ENCODE peak calls at places on chromosomes 5 and 9, in five cellular contexts. L, T, X, C and I are unnamed samples. For H3K27me3, the result is how much of the 10 kb centered on the place peaks cover.

GRCh38 chr5:67578011-67578410 is 381.4 kb upstream of the CD180 start:
- DNase-seq in L (no peak), T (no peak), X (no peak), C (no peak), I (no peak)

GRCh38 chr9:92720807-92721535 is 43.7 kb downstream of the BICD2 start:
- DNase-seq in L (no peak), T (no peak), X (no peak), C (no peak), I (peak)

GRCh38 chr5:120088831-120089230 is 375.3 kb upstream of the PRR16 start:
- DNase-seq in L (no peak), T (no peak), X (peak), C (no peak), I (no peak)

GRCh38 chr9:95157491-95158151 is 159.9 kb downstream of the FANCC start:
- DNase-seq in L (peak), T (no peak), X (peak), C (peak), I (no peak)

GRCh38 chr9:106830527-106831140 is 32.3 kb upstream of the ZNF462 start:
- DNase-seq in L (peak), T (no peak), X (no peak), C (no peak), I (no peak)

GRCh38 chr5:97458851-97459250 is 275.8 kb upstream of the RIOK2 start:
- DNase-seq in L (no peak), T (no peak), X (no peak), C (no peak), I (no peak)

GRCh38 chr9:503331-503730 is 288.7 kb downstream of the DOCK8 start:
- DNase-seq in L (no peak), T (no peak), X (no peak), C (no peak), I (no peak)

GRCh38 chr5:121366515-121366914 is 485.2 kb upstream of the FTMT start:
- DNase-seq in L (peak), T (no peak), X (no peak), C (no peak), I (no peak)

GRCh38 chr5:160165137-160166068 is 46.2 kb upstream of the PWWP2A start:
- DNase-seq in L (peak), T (no peak), X (peak), C (peak), I (peak)

GRCh38 chr9:92770005-92770995 is 5.7 kb upstream of the BICD2 start:
- DNase-seq in L (peak), T (peak), X (no peak), C (no peak), I (peak)

GRCh38 chr9:14935917-14936316 is 25.7 kb upstream of the FREM1 start:
- DNase-seq in L (no peak), T (no peak), X (no peak), C (no peak), I (no peak)

GRCh38 chr9:110033869-110034268 is 174.1 kb downstream of the C9orf152 start:
- DNase-seq in L (no peak), T (no peak), X (no peak), C (no peak), I (no peak)

GRCh38 chr5:61018102-61018501 is 73.1 kb downstream of the NDUFAF2 start:
- DNase-seq in L (no peak), T (no peak), X (no peak), C (no peak), I (no peak)

GRCh38 chr9:95341262-95342011 is 23.9 kb upstream of the FANCC start:
- DNase-seq in L (peak), T (no peak), X (no peak), C (no peak), I (no peak)

GRCh38 chr5:63211413-63212132 is 633.0 kb downstream of the LRRC70 start:
- DNase-seq in L (no peak), T (no peak), X (no peak), C (no peak), I (no peak)

GRCh38 chr9:129351058-129351641 is 173.1 kb upstream of the IER5L start:
- DNase-seq in L (no peak), T (no peak), X (no peak), C (no peak), I (peak)

GRCh38 chr5:113150821-113151220 is 174.2 kb downstream of the DCP2 start:
- DNase-seq in L (no peak), T (no peak), X (peak), C (no peak), I (no peak)

GRCh38 chr5:133259199-133259997 is 207.6 kb downstream of the HSPA4 start:
- DNase-seq in L (no peak), T (peak), X (no peak), C (no peak), I (no peak)

GRCh38 chr9:5531251-5531972 is 21.1 kb downstream of the PDCD1LG2 start:
- DNase-seq in L (no peak), T (peak), X (no peak), C (no peak), I (no peak)

GRCh38 chr5:74187757-74188156 is 452.8 kb downstream of the ENC1 start:
- DNase-seq in L (no peak), T (no peak), X (no peak), C (no peak), I (no peak)

GRCh38 chr5:83450840-83451239 is 20.7 kb upstream of the VCAN start:
- DNase-seq in L (peak), T (no peak), X (no peak), C (no peak), I (no peak)

GRCh38 chr5:176133289-176133870 is 104.8 kb upstream of the SIMC1 start:
- DNase-seq in L (no peak), T (peak), X (no peak), C (no peak), I (no peak)

GRCh38 chr9:95218790-95219189 is 98.7 kb downstream of the FANCC start:
- DNase-seq in L (no peak), T (no peak), X (no peak), C (no peak), I (no peak)

GRCh38 chr9:133828338-133828997 is 90.3 kb upstream of the SARDH start:
- DNase-seq in L (no peak), T (no peak), X (no peak), C (no peak), I (no peak)

GRCh38 chr9:70924905-70925547 is 196.4 kb downstream of the TRPM3 start:
- DNase-seq in L (peak), T (peak), X (peak), C (peak), I (no peak)

GRCh38 chr5:44332360-44332971 is 56.8 kb downstream of the FGF10 start:
- DNase-seq in L (peak), T (peak), X (peak), C (no peak), I (no peak)

GRCh38 chr5:1525624-1525985 is 1.8 kb upstream of the LPCAT1 start:
- DNase-seq in L (no peak), T (no peak), X (no peak), C (no peak), I (peak)

GRCh38 chr5:132254321-132254977 is 3.0 kb upstream of the PDLIM4 start:
- DNase-seq in L (no peak), T (no peak), X (no peak), C (peak), I (peak)

GRCh38 chr9:87868175-87868574 is 14.5 kb upstream of the SPATA31E1 start:
- DNase-seq in L (no peak), T (no peak), X (no peak), C (no peak), I (no peak)

GRCh38 chr9:12085401-12085800 is 607.8 kb upstream of the TYRP1 start:
- DNase-seq in L (no peak), T (no peak), X (no peak), C (no peak), I (no peak)

GRCh38 chr5:145509336-145510150 is 325.6 kb downstream of the PRELID2 start:
- DNase-seq in L (no peak), T (no peak), X (no peak), C (no peak), I (no peak)

GRCh38 chr9:128470560-128470959 is 14.8 kb downstream of the ODF2 start:
- DNase-seq in L (no peak), T (no peak), X (no peak), C (no peak), I (no peak)

GRCh38 chr5:52757991-52758390 is 29.7 kb upstream of the ITGA1 start:
- DNase-seq in L (no peak), T (no peak), X (peak), C (no peak), I (no peak)

GRCh38 chr9:85536076-85536475 is 205.7 kb downstream of the AGTPBP1 start:
- DNase-seq in L (peak), T (no peak), X (peak), C (no peak), I (no peak)

GRCh38 chr9:111427186-111427585 is 57.0 kb downstream of the ECPAS start:
- DNase-seq in L (peak), T (peak), X (no peak), C (no peak), I (no peak)

GRCh38 chr9:17402309-17402708 is 176.6 kb upstream of the SH3GL2 start:
- DNase-seq in L (no peak), T (no peak), X (peak), C (no peak), I (no peak)

GRCh38 chr5:17802256-17802655 is 168.0 kb downstream of the TAF11L14 start:
- DNase-seq in L (no peak), T (no peak), X (peak), C (no peak), I (no peak)

GRCh38 chr9:91192785-91193657 is 168.7 kb downstream of the AUH start:
- DNase-seq in L (peak), T (peak), X (peak), C (peak), I (peak)

GRCh38 chr5:88159591-88159990 is 109.1 kb downstream of the TMEM161B start:
- DNase-seq in L (no peak), T (no peak), X (no peak), C (no peak), I (no peak)

GRCh38 chr9:79911724-79912123 is 340.0 kb downstream of the TLE4 start:
- DNase-seq in L (no peak), T (no peak), X (no peak), C (no peak), I (peak)

GRCh38 chr9:79913867-79914266 is 342.1 kb downstream of the TLE4 start:
- DNase-seq in L (no peak), T (no peak), X (no peak), C (no peak), I (no peak)

GRCh38 chr9:79912641-79913040 is 340.9 kb downstream of the TLE4 start:
- DNase-seq in L (no peak), T (no peak), X (no peak), C (no peak), I (no peak)

DNA sequence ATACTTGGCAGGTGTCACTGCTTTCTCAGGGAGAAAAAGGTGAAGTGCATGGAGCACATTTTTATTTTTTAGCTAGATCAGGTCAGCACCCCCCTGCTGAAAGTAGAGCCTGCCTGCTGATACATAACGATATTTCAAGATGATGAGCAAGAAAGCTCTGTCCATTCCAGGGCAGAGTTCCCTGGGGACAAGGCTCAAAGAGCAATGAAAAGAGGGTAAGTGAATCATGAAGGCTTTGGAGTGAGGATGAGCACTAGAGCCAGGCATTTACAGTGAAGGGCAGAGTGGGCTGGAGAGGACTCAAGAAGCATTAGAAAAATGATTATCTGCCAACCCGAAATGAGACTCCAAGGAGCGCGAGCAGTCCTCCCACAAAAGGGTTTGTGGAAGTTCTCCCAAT is 345.7 kb downstream of the TLE4 start:
- DNase-seq in L (no peak), T (no peak), X (peak), C (no peak), I (no peak)
- H3K27me3 ChIP-seq in L (under half), T (under half), X (under half), C (under half), I (under half)

DNA sequence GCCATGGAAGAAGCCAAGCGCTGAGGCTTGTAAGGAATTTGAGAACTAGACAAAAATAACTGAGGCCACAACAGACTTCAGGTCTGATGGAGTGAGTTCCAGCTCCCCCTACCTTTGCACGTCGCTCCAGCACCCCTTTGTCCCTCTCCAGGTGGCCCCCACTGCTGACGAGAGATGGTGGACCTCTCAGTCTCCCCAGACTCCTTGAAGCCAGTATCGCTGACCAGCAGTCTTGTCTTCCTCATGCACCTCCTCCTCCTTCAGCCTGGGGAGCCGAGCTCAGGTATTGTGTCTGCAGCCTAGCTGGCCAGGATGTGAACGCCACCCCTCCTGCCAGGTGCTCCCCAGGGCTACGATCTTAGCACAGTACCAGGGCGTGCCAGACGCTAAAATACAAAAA is 5.2 kb downstream of the BTNL9 start:
- DNase-seq in L (no peak), T (no peak), X (no peak), C (no peak), I (peak)
- H3K27me3 ChIP-seq in L (under half), T (under half), X (under half), C (under half), I (under half)

GRCh38 chr9:137171149-137172063 is at the start of gene TMEM210:
- DNase-seq in L (no peak), T (no peak), X (no peak), C (no peak), I (no peak)
- H3K27me3 ChIP-seq in L (under half), T (under half), X (half or more), C (half or more), I (under half)

GRCh38 chr5:127498604-127499003 is 18.8 kb upstream of the PRRC1 start:
- DNase-seq in L (no peak), T (no peak), X (no peak), C (no peak), I (no peak)

DNA sequence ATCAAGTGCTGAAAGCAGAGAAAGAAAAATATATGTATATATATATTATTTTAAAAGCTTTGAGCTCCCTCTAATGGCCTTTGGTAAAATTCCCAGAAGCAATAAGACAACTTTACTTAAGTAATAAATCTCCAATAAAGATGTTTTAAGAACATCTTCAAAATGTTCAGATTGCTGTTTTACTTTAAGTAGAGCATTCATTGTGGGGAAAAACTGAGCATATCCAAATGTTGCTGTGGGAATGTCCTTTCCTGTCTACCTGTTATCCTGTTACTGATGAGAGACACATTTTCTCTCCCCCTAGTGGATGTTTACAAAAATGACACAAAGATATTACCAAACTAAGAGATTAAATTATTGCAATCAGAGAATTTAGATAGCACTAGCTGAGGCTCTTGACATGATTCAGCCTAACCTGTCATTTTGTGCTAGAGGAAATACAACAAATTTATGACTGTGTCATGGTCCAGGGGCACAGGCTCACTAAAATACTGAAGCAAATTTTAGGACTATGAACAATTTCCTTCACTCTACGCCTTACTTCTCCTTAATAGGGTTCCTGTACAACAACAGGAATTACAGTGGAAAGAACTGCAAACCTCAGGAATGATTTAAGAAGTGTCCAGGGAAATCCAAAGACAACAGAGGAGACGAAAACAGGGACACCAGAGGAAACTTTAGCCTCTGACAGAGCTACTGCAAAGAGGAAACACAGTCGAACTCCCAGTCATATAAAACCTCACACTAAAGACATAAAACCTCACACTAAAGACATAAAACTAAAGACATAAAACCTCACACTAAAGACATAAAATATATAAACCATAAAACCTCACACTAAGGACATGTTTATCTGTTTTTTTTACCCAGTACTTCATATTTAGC is 24.3 kb upstream of the PRRC1 start:
- DNase-seq in L (peak), T (peak), X (peak), C (no peak), I (no peak)
- H3K27me3 ChIP-seq in L (under half), T (under half), X (under half), C (under half), I (under half)

DNA sequence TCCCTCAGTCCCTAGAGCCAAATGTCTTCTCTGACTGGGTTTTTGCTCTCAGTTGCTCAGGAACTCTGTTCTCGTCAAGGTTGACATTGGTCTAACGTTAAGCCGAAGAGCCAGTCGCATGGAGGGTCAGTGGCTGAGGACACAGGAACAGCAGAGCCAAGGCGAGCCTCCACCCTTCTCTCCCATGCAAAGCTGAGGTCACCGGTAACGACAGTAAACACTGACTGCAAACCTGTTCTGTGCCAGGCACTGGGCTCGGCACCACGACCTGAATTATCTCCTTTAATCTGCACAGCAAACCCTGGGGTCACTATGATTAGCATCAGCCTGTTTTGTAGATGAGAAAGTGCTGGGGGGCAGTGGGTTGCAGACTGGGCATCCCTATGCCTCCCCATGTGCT is 171.0 kb downstream of the COL23A1 start:
- DNase-seq in L (no peak), T (no peak), X (no peak), C (no peak), I (peak)
- H3K27me3 ChIP-seq in L (under half), T (under half), X (under half), C (under half), I (under half)

GRCh38 chr9:89658931-89659330 is 54.1 kb downstream of the GADD45G start:
- DNase-seq in L (no peak), T (no peak), X (no peak), C (no peak), I (no peak)

GRCh38 chr9:89658401-89658800 is 53.6 kb downstream of the GADD45G start:
- DNase-seq in L (no peak), T (no peak), X (no peak), C (no peak), I (no peak)

GRCh38 chr9:89655990-89656657 is 51.3 kb downstream of the GADD45G start:
- DNase-seq in L (no peak), T (peak), X (no peak), C (no peak), I (no peak)

GRCh38 chr9:89659473-89660256 is 54.9 kb downstream of the GADD45G start:
- DNase-seq in L (no peak), T (no peak), X (no peak), C (no peak), I (no peak)

DNA sequence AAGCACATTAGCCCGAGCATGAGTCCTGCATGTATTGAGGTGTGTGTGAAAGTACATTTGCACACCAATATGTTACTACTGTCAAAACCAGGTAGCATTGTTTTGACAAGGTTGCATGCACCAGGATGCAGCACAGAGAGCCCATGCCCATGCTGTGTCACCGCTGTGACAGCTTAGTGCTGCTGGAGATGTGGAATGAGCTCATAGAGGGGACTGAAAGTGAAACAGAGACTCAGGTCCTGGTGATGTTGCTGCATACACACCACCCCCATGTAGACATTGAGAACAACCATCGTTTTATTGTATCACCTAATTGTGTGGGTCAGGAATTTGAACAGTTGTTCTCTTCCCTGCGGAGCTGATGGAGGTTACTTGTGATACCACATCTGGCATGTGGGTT is 53.0 kb downstream of the GADD45G start:
- DNase-seq in L (no peak), T (peak), X (no peak), C (no peak), I (no peak)
- H3K27me3 ChIP-seq in L (under half), T (under half), X (under half), C (under half), I (under half)

DNA sequence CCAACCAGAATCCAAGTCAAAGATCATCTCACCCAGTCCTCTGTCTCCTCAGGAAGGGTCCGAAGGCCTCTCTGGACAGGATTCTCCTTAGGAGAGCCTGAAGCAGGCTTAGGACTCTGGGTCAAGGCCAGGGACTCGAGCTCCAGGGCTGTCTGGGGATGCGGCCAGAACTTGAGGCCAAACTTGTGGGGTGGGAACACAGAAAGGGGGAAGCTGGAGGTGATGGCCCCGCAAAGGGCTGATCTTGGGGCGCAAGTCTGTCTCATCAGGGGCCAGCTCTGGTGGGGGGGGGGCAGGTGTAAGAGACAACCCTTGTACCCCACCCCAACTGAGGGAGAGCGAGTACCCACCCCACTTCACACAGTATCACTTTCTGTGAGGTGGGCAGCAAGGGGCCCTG is 109.8 kb downstream of the PSD2 start:
- DNase-seq in L (no peak), T (no peak), X (no peak), C (no peak), I (no peak)
- H3K27me3 ChIP-seq in L (under half), T (under half), X (half or more), C (under half), I (under half)